ENCODE peak calls at places on chromosomes 16 and 17, in five cellular contexts. One of them, this sample, is unnamed.

GRCh38 chr16:64417711-64418227 is 704.1 kb downstream of the CDH11 start:
- DNase-seq in KG1: no peak
- DNase-seq in ovary: no peak
- DNase-seq in NCI-H82: no peak
- DNase-seq in NCI-H1436: no peak
- DNase-seq in this sample: no peak

GRCh38 chr16:81553814-81554675 is 109.4 kb downstream of the CMIP start:
- DNase-seq in KG1: no peak
- DNase-seq in ovary: no peak
- DNase-seq in NCI-H82: no peak
- DNase-seq in NCI-H1436: no peak
- DNase-seq in this sample: no peak

GRCh38 chr16:67871256-67871655 is 1.6 kb upstream of the EDC4 start:
- DNase-seq in KG1: no peak
- DNase-seq in ovary: no peak
- DNase-seq in NCI-H82: peak
- DNase-seq in NCI-H1436: no peak
- DNase-seq in this sample: no peak

GRCh38 chr17:59754547-59754946 is 47.1 kb downstream of the VMP1 start:
- DNase-seq in KG1: no peak
- DNase-seq in ovary: no peak
- DNase-seq in NCI-H82: no peak
- DNase-seq in NCI-H1436: no peak
- DNase-seq in this sample: no peak

GRCh38 chr17:266701-267656 is 85.5 kb upstream of the DOC2B start:
- DNase-seq in KG1: no peak
- DNase-seq in ovary: peak
- DNase-seq in NCI-H82: no peak
- DNase-seq in NCI-H1436: no peak
- DNase-seq in this sample: no peak

GRCh38 chr16:82629441-82630027 is 2.8 kb downstream of the CDH13 start:
- DNase-seq in KG1: no peak
- DNase-seq in ovary: no peak
- DNase-seq in NCI-H82: no peak
- DNase-seq in NCI-H1436: no peak
- DNase-seq in this sample: no peak

GRCh38 chr17:82837586-82838320 is 2.1 kb downstream of the ZNF750 start:
- DNase-seq in KG1: no peak
- DNase-seq in ovary: no peak
- DNase-seq in NCI-H82: no peak
- DNase-seq in NCI-H1436: no peak
- DNase-seq in this sample: no peak

GRCh38 chr16:65120811-65121721 is 797 bp downstream of the CDH11 start:
- DNase-seq in KG1: no peak
- DNase-seq in ovary: peak
- DNase-seq in NCI-H82: peak
- DNase-seq in NCI-H1436: no peak
- DNase-seq in this sample: peak

GRCh38 chr16:57889960-57890751 is 80.8 kb downstream of the CNGB1 start:
- DNase-seq in KG1: no peak
- DNase-seq in ovary: no peak
- DNase-seq in NCI-H82: no peak
- DNase-seq in NCI-H1436: no peak
- DNase-seq in this sample: no peak

GRCh38 chr16:50667497-50668367 is 13.4 kb downstream of the SNX20 start:
- DNase-seq in KG1: no peak
- DNase-seq in ovary: no peak
- DNase-seq in NCI-H82: peak
- DNase-seq in NCI-H1436: no peak
- DNase-seq in this sample: no peak

GRCh38 chr16:59881366-59881765 is 1147.2 kb upstream of the GOT2 start:
- DNase-seq in KG1: no peak
- DNase-seq in ovary: no peak
- DNase-seq in NCI-H82: no peak
- DNase-seq in NCI-H1436: no peak
- DNase-seq in this sample: no peak

GRCh38 chr17:64240741-64241347 is 22.2 kb downstream of the TEX2 start:
- DNase-seq in KG1: no peak
- DNase-seq in ovary: peak
- DNase-seq in NCI-H82: peak
- DNase-seq in NCI-H1436: no peak
- DNase-seq in this sample: no peak

GRCh38 chr16:17106243-17106791 is 364.4 kb downstream of the XYLT1 start:
- DNase-seq in KG1: no peak
- DNase-seq in ovary: no peak
- DNase-seq in NCI-H82: no peak
- DNase-seq in NCI-H1436: no peak
- DNase-seq in this sample: no peak

GRCh38 chr17:80036715-80037477 is 454 bp downstream of the CCDC40 start:
- DNase-seq in KG1: peak
- DNase-seq in ovary: no peak
- DNase-seq in NCI-H82: peak
- DNase-seq in NCI-H1436: peak
- DNase-seq in this sample: peak

GRCh38 chr17:32124985-32125847 is 17.1 kb upstream of the RHOT1 start:
- DNase-seq in KG1: no peak
- DNase-seq in ovary: no peak
- DNase-seq in NCI-H82: peak
- DNase-seq in NCI-H1436: no peak
- DNase-seq in this sample: no peak

GRCh38 chr17:78998311-78999055 is 11.1 kb downstream of the CANT1 start:
- DNase-seq in KG1: no peak
- DNase-seq in ovary: peak
- DNase-seq in NCI-H82: no peak
- DNase-seq in NCI-H1436: no peak
- DNase-seq in this sample: no peak

GRCh38 chr17:77098884-77099545 is 41.8 kb upstream of the SEC14L1 start:
- DNase-seq in KG1: no peak
- DNase-seq in ovary: peak
- DNase-seq in NCI-H82: no peak
- DNase-seq in NCI-H1436: no peak
- DNase-seq in this sample: no peak

GRCh38 chr16:80806957-80807356 is 2.6 kb upstream of the CDYL2 start:
- DNase-seq in KG1: no peak
- DNase-seq in ovary: no peak
- DNase-seq in NCI-H82: no peak
- DNase-seq in NCI-H1436: no peak
- DNase-seq in this sample: no peak

GRCh38 chr17:73292031-73292531 is 19.7 kb downstream of the CDC42EP4 start:
- DNase-seq in KG1: no peak
- DNase-seq in ovary: no peak
- DNase-seq in NCI-H82: no peak
- DNase-seq in NCI-H1436: no peak
- DNase-seq in this sample: no peak

This sample was measured in endothelial cell.